ENCODE peak calls at places on chromosomes 6 and 20, in seven cellular contexts. One of them, this sample, is unnamed.

GRCh38 chr6:399785-400517 is 8.4 kb downstream of the IRF4 start:
- DNase-seq in stomach: no peak
- DNase-seq in pancreas: no peak
- DNase-seq in A549: no peak
- DNase-seq in coronary artery: no peak
- DNase-seq in lower lobe of right lung: no peak
- DNase-seq in heart right ventricle: no peak
- DNase-seq in this sample: no peak

GRCh38 chr6:158072083-158072721 is 90.5 kb downstream of the SYNJ2 start:
- DNase-seq in heart right ventricle: peak
- DNase-seq in coronary artery: peak
- DNase-seq in A549: peak
- DNase-seq in pancreas: peak
- DNase-seq in lower lobe of right lung: peak
- DNase-seq in stomach: peak
- DNase-seq in this sample: peak

GRCh38 chr6:71721642-71722041 is 164.7 kb upstream of the RIMS1 start:
- DNase-seq in pancreas: no peak
- DNase-seq in coronary artery: no peak
- DNase-seq in A549: no peak
- DNase-seq in lower lobe of right lung: no peak
- DNase-seq in stomach: no peak
- DNase-seq in heart right ventricle: no peak
- DNase-seq in this sample: no peak

GRCh38 chr6:133040025-133040838 is 200.9 kb upstream of the EYA4 start:
- DNase-seq in heart right ventricle: no peak
- DNase-seq in lower lobe of right lung: no peak
- DNase-seq in stomach: no peak
- DNase-seq in pancreas: no peak
- DNase-seq in A549: peak
- DNase-seq in coronary artery: no peak
- DNase-seq in this sample: no peak

GRCh38 chr6:130890531-130890950 is 63.3 kb downstream of the SMLR1 start:
- DNase-seq in lower lobe of right lung: no peak
- DNase-seq in stomach: no peak
- DNase-seq in A549: no peak
- DNase-seq in heart right ventricle: no peak
- DNase-seq in pancreas: no peak
- DNase-seq in coronary artery: no peak
- DNase-seq in this sample: no peak

GRCh38 chr20:50817776-50818172 is 22.9 kb downstream of the BCAS4 start:
- DNase-seq in coronary artery: no peak
- DNase-seq in stomach: no peak
- DNase-seq in pancreas: no peak
- DNase-seq in A549: no peak
- DNase-seq in heart right ventricle: no peak
- DNase-seq in lower lobe of right lung: no peak
- DNase-seq in this sample: no peak

GRCh38 chr6:45084257-45084656 is 243.9 kb upstream of the RUNX2 start:
- DNase-seq in pancreas: no peak
- DNase-seq in heart right ventricle: no peak
- DNase-seq in A549: no peak
- DNase-seq in coronary artery: no peak
- DNase-seq in lower lobe of right lung: no peak
- DNase-seq in stomach: no peak
- DNase-seq in this sample: no peak

GRCh38 chr20:1819311-1820136 is 75.7 kb upstream of the SIRPA start:
- DNase-seq in heart right ventricle: no peak
- DNase-seq in pancreas: no peak
- DNase-seq in coronary artery: peak
- DNase-seq in lower lobe of right lung: no peak
- DNase-seq in stomach: no peak
- DNase-seq in A549: no peak
- DNase-seq in this sample: no peak

GRCh38 chr6:39048481-39049399 is at the start of gene GLP1R:
- DNase-seq in coronary artery: peak
- DNase-seq in pancreas: peak
- DNase-seq in heart right ventricle: peak
- DNase-seq in A549: no peak
- DNase-seq in lower lobe of right lung: no peak
- DNase-seq in stomach: no peak
- DNase-seq in this sample: no peak

GRCh38 chr6:52391599-52391998 is 28.5 kb upstream of the EFHC1 start:
- DNase-seq in pancreas: no peak
- DNase-seq in heart right ventricle: no peak
- DNase-seq in lower lobe of right lung: no peak
- DNase-seq in coronary artery: no peak
- DNase-seq in stomach: no peak
- DNase-seq in A549: no peak
- DNase-seq in this sample: no peak

GRCh38 chr6:37283268-37283667 is 25.3 kb upstream of the TMEM217 start:
- DNase-seq in heart right ventricle: no peak
- DNase-seq in stomach: no peak
- DNase-seq in lower lobe of right lung: no peak
- DNase-seq in pancreas: no peak
- DNase-seq in coronary artery: no peak
- DNase-seq in A549: no peak
- DNase-seq in this sample: no peak

GRCh38 chr20:25251558-25251957 is 3.7 kb downstream of the PYGB start:
- DNase-seq in A549: no peak
- DNase-seq in heart right ventricle: no peak
- DNase-seq in pancreas: no peak
- DNase-seq in stomach: no peak
- DNase-seq in coronary artery: no peak
- DNase-seq in lower lobe of right lung: no peak
- DNase-seq in this sample: no peak

GRCh38 chr6:112539355-112539754 is 192.2 kb downstream of the RFPL4B start:
- DNase-seq in heart right ventricle: no peak
- DNase-seq in lower lobe of right lung: no peak
- DNase-seq in pancreas: no peak
- DNase-seq in stomach: no peak
- DNase-seq in A549: no peak
- DNase-seq in coronary artery: no peak
- DNase-seq in this sample: no peak

GRCh38 chr6:75149253-75149652 is 56.6 kb downstream of the COL12A1 start:
- DNase-seq in A549: no peak
- DNase-seq in stomach: no peak
- DNase-seq in pancreas: no peak
- DNase-seq in lower lobe of right lung: no peak
- DNase-seq in heart right ventricle: no peak
- DNase-seq in coronary artery: no peak
- DNase-seq in this sample: no peak

GRCh38 chr6:8432614-8433013 is 2.7 kb downstream of the SLC35B3 start:
- DNase-seq in stomach: no peak
- DNase-seq in pancreas: no peak
- DNase-seq in heart right ventricle: no peak
- DNase-seq in lower lobe of right lung: no peak
- DNase-seq in coronary artery: no peak
- DNase-seq in A549: no peak
- DNase-seq in this sample: no peak

GRCh38 chr6:163427498-163428254 is 13.2 kb downstream of the QKI start:
- DNase-seq in pancreas: no peak
- DNase-seq in A549: no peak
- DNase-seq in heart right ventricle: no peak
- DNase-seq in lower lobe of right lung: no peak
- DNase-seq in coronary artery: no peak
- DNase-seq in stomach: no peak
- DNase-seq in this sample: no peak

GRCh38 chr6:11497881-11498280 is 39.7 kb upstream of the TMEM170B start:
- DNase-seq in heart right ventricle: no peak
- DNase-seq in pancreas: no peak
- DNase-seq in A549: no peak
- DNase-seq in lower lobe of right lung: no peak
- DNase-seq in stomach: no peak
- DNase-seq in coronary artery: no peak
- DNase-seq in this sample: no peak

GRCh38 chr20:23257848-23258746 is 92.5 kb upstream of the NXT1 start:
- DNase-seq in stomach: no peak
- DNase-seq in A549: no peak
- DNase-seq in heart right ventricle: no peak
- DNase-seq in pancreas: no peak
- DNase-seq in coronary artery: peak
- DNase-seq in lower lobe of right lung: no peak
- DNase-seq in this sample: no peak

DNA sequence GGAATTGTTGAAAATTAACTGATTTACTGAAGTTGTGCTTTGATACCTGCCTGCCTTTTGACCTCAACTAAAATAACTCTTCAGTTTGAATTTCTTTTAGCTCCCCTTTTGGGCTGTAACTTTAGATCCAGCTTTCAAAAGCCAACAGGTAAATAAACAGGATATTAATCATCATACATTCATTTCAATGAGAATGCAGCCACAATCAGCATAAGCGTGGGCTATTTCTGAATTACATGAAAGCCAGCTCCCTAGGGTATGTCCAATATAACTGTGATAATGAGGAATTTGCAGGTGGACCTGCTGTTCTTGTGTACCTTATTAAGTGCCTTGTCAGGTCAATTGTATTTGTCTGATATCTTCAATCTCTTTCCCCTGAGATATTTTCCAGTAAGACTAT is 830.6 kb downstream of the KIF16B start:
- DNase-seq in stomach: no peak
- DNase-seq in heart right ventricle: no peak
- DNase-seq in coronary artery: no peak
- DNase-seq in pancreas: no peak
- DNase-seq in lower lobe of right lung: no peak
- DNase-seq in A549: no peak
- DNase-seq in this sample: no peak
- H3K27ac ChIP-seq in stomach: no peak
- H3K27ac ChIP-seq in heart right ventricle: no peak
- H3K27ac ChIP-seq in coronary artery: no peak
- H3K27ac ChIP-seq in pancreas: no peak
- H3K27ac ChIP-seq in lower lobe of right lung: no peak
- H3K27ac ChIP-seq in A549: no peak
- H3K27ac ChIP-seq in this sample: no peak

GRCh38 chr6:31680841-31681671 is at the start of gene LY6G5C:
- DNase-seq in coronary artery: peak
- DNase-seq in heart right ventricle: peak
- DNase-seq in A549: peak
- DNase-seq in lower lobe of right lung: peak
- DNase-seq in stomach: peak
- DNase-seq in pancreas: peak
- DNase-seq in this sample: peak

GRCh38 chr6:31676904-31677303 is 4.0 kb downstream of the LY6G5C start:
- DNase-seq in lower lobe of right lung: no peak
- DNase-seq in heart right ventricle: no peak
- DNase-seq in pancreas: no peak
- DNase-seq in stomach: no peak
- DNase-seq in A549: no peak
- DNase-seq in coronary artery: no peak
- DNase-seq in this sample: no peak

GRCh38 chr6:31676322-31676903 is 4.5 kb downstream of the LY6G5C start:
- DNase-seq in pancreas: no peak
- DNase-seq in stomach: no peak
- DNase-seq in lower lobe of right lung: no peak
- DNase-seq in A549: no peak
- DNase-seq in heart right ventricle: no peak
- DNase-seq in coronary artery: no peak
- DNase-seq in this sample: no peak

GRCh38 chr6:31677955-31678354 is 2.9 kb downstream of the LY6G5C start:
- DNase-seq in lower lobe of right lung: no peak
- DNase-seq in coronary artery: no peak
- DNase-seq in stomach: no peak
- DNase-seq in heart right ventricle: no peak
- DNase-seq in pancreas: no peak
- DNase-seq in A549: no peak
- DNase-seq in this sample: no peak

DNA sequence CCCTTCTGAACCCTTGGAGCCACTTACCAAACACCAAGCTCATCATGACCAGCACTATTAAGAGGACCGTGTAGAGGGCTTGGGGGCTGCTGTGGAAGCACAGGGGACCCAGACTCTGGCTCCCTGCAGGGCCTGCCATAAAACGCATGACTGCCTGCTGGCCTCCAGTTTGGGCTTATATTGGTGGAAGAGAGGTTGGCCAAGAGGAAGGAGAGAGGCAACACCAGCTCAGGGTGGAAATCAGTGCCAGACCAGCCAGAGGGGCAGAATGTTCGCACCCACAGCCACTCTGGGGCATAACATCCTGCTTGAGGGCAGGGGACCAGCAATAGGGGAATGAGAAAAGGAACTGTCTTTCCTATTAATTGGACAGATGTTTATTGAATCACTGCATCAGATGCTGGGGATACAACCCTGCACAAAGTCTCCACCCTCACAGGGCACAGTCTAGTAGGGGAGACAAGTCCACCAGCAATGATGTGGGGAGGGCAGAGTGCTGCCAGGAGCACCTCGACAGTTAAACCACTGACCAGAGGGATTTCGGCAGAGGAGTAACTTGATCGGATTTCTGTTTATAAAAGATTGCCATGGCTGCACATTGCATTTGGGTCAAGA is 534 bp downstream of the LY6G5C start:
- DNase-seq in lower lobe of right lung: no peak
- DNase-seq in pancreas: no peak
- DNase-seq in A549: no peak
- DNase-seq in heart right ventricle: no peak
- DNase-seq in stomach: no peak
- DNase-seq in coronary artery: no peak
- DNase-seq in this sample: no peak
- H3K27ac ChIP-seq in lower lobe of right lung: peak
- H3K27ac ChIP-seq in pancreas: peak
- H3K27ac ChIP-seq in A549: no peak
- H3K27ac ChIP-seq in heart right ventricle: peak
- H3K27ac ChIP-seq in stomach: peak
- H3K27ac ChIP-seq in coronary artery: peak
- H3K27ac ChIP-seq in this sample: no peak

GRCh38 chr6:109454483-109455160 is 950 bp downstream of the MICAL1 start:
- DNase-seq in heart right ventricle: no peak
- DNase-seq in coronary artery: no peak
- DNase-seq in lower lobe of right lung: peak
- DNase-seq in stomach: peak
- DNase-seq in pancreas: peak
- DNase-seq in A549: no peak
- DNase-seq in this sample: peak

GRCh38 chr6:109451376-109451775 is 4.2 kb downstream of the MICAL1 start:
- DNase-seq in heart right ventricle: no peak
- DNase-seq in lower lobe of right lung: no peak
- DNase-seq in coronary artery: no peak
- DNase-seq in stomach: no peak
- DNase-seq in A549: no peak
- DNase-seq in pancreas: no peak
- DNase-seq in this sample: no peak

GRCh38 chr6:109452181-109452580 is 3.4 kb downstream of the MICAL1 start:
- DNase-seq in coronary artery: no peak
- DNase-seq in lower lobe of right lung: no peak
- DNase-seq in pancreas: no peak
- DNase-seq in A549: no peak
- DNase-seq in stomach: no peak
- DNase-seq in heart right ventricle: no peak
- DNase-seq in this sample: no peak

GRCh38 chr6:109453594-109454482 is 1.7 kb downstream of the MICAL1 start:
- DNase-seq in coronary artery: no peak
- DNase-seq in stomach: no peak
- DNase-seq in A549: no peak
- DNase-seq in heart right ventricle: peak
- DNase-seq in lower lobe of right lung: no peak
- DNase-seq in pancreas: no peak
- DNase-seq in this sample: no peak

GRCh38 chr6:109453156-109453555 is 2.4 kb downstream of the MICAL1 start:
- DNase-seq in A549: no peak
- DNase-seq in pancreas: no peak
- DNase-seq in lower lobe of right lung: no peak
- DNase-seq in stomach: no peak
- DNase-seq in heart right ventricle: no peak
- DNase-seq in coronary artery: no peak
- DNase-seq in this sample: no peak
- H3K27ac ChIP-seq in A549: no peak
- H3K27ac ChIP-seq in pancreas: no peak
- H3K27ac ChIP-seq in lower lobe of right lung: no peak
- H3K27ac ChIP-seq in stomach: no peak
- H3K27ac ChIP-seq in heart right ventricle: no peak
- H3K27ac ChIP-seq in coronary artery: no peak
- H3K27ac ChIP-seq in this sample: no peak

GRCh38 chr20:37528442-37529213 is 952 bp upstream of the BLCAP start:
- DNase-seq in heart right ventricle: no peak
- DNase-seq in coronary artery: peak
- DNase-seq in pancreas: no peak
- DNase-seq in stomach: no peak
- DNase-seq in A549: no peak
- DNase-seq in lower lobe of right lung: no peak
- DNase-seq in this sample: no peak
- H3K27ac ChIP-seq in heart right ventricle: peak
- H3K27ac ChIP-seq in coronary artery: peak
- H3K27ac ChIP-seq in pancreas: peak
- H3K27ac ChIP-seq in stomach: peak
- H3K27ac ChIP-seq in A549: peak
- H3K27ac ChIP-seq in lower lobe of right lung: peak
- H3K27ac ChIP-seq in this sample: peak